ENCODE peak calls at places on chromosomes 7 and 10, in eight cellular contexts. One of them, this sample, is unnamed.

GRCh38 chr7:43085992-43086391 is 26.5 kb upstream of the HECW1 start:
- DNase-seq in A549: no peak
- DNase-seq in HepG2: no peak
- DNase-seq in K562: no peak
- DNase-seq in GM12878: no peak
- DNase-seq in HCT116: no peak
- DNase-seq in H1: no peak
- DNase-seq in endothelial cell of umbilical vein: no peak
- DNase-seq in this sample: no peak

GRCh38 chr10:70115948-70116682 is 16.5 kb downstream of the AIFM2 start:
- DNase-seq in A549: peak
- DNase-seq in HepG2: peak
- DNase-seq in K562: peak
- DNase-seq in GM12878: no peak
- DNase-seq in HCT116: peak
- DNase-seq in H1: peak
- DNase-seq in endothelial cell of umbilical vein: peak
- DNase-seq in this sample: peak

GRCh38 chr10:6530211-6530840 is 49.8 kb downstream of the PRKCQ start:
- DNase-seq in A549: no peak
- DNase-seq in HepG2: no peak
- DNase-seq in K562: no peak
- DNase-seq in GM12878: no peak
- DNase-seq in HCT116: no peak
- DNase-seq in H1: no peak
- DNase-seq in endothelial cell of umbilical vein: no peak
- DNase-seq in this sample: no peak

GRCh38 chr7:142866361-142867096 is 11.7 kb downstream of the EPHB6 start:
- DNase-seq in A549: peak
- DNase-seq in HepG2: peak
- DNase-seq in K562: peak
- DNase-seq in GM12878: no peak
- DNase-seq in HCT116: no peak
- DNase-seq in H1: peak
- DNase-seq in endothelial cell of umbilical vein: peak
- DNase-seq in this sample: no peak

GRCh38 chr7:70719120-70719519 is 412.8 kb upstream of the GALNT17 start:
- DNase-seq in A549: no peak
- DNase-seq in HepG2: no peak
- DNase-seq in K562: no peak
- DNase-seq in GM12878: no peak
- DNase-seq in HCT116: no peak
- DNase-seq in H1: no peak
- DNase-seq in endothelial cell of umbilical vein: no peak
- DNase-seq in this sample: no peak

GRCh38 chr7:13920053-13920697 is 69.3 kb downstream of the ETV1 start:
- DNase-seq in A549: peak
- DNase-seq in HepG2: peak
- DNase-seq in K562: peak
- DNase-seq in GM12878: no peak
- DNase-seq in HCT116: peak
- DNase-seq in H1: no peak
- DNase-seq in endothelial cell of umbilical vein: peak
- DNase-seq in this sample: no peak

GRCh38 chr10:33116293-33116697 is 158.3 kb upstream of the ITGB1 start:
- DNase-seq in A549: no peak
- DNase-seq in HepG2: peak
- DNase-seq in K562: peak
- DNase-seq in GM12878: no peak
- DNase-seq in HCT116: peak
- DNase-seq in H1: peak
- DNase-seq in endothelial cell of umbilical vein: peak
- DNase-seq in this sample: peak

GRCh38 chr10:96043895-96044580 is 655 bp downstream of the CCNJ start:
- DNase-seq in A549: peak
- DNase-seq in HepG2: peak
- DNase-seq in K562: peak
- DNase-seq in GM12878: no peak
- DNase-seq in HCT116: no peak
- DNase-seq in H1: peak
- DNase-seq in endothelial cell of umbilical vein: peak
- DNase-seq in this sample: peak

GRCh38 chr10:133316266-133316665 is 7.6 kb downstream of the ZNF511 start:
- DNase-seq in A549: no peak
- DNase-seq in HepG2: no peak
- DNase-seq in K562: peak
- DNase-seq in GM12878: no peak
- DNase-seq in HCT116: no peak
- DNase-seq in H1: no peak
- DNase-seq in endothelial cell of umbilical vein: no peak
- DNase-seq in this sample: no peak

GRCh38 chr7:76359111-76359986 is 558 bp upstream of the YWHAG start:
- DNase-seq in A549: peak
- DNase-seq in HepG2: peak
- DNase-seq in K562: peak
- DNase-seq in GM12878: peak
- DNase-seq in HCT116: peak
- DNase-seq in H1: peak
- DNase-seq in endothelial cell of umbilical vein: peak
- DNase-seq in this sample: peak

GRCh38 chr7:76356823-76357222 is 2.0 kb downstream of the YWHAG start:
- DNase-seq in A549: no peak
- DNase-seq in HepG2: no peak
- DNase-seq in K562: peak
- DNase-seq in GM12878: no peak
- DNase-seq in HCT116: no peak
- DNase-seq in H1: no peak
- DNase-seq in endothelial cell of umbilical vein: peak
- DNase-seq in this sample: peak

GRCh38 chr7:76357379-76358052 is 1.3 kb downstream of the YWHAG start:
- DNase-seq in A549: no peak
- DNase-seq in HepG2: no peak
- DNase-seq in K562: peak
- DNase-seq in GM12878: no peak
- DNase-seq in HCT116: no peak
- DNase-seq in H1: no peak
- DNase-seq in endothelial cell of umbilical vein: no peak
- DNase-seq in this sample: peak

GRCh38 chr7:76358053-76358477 is 726 bp downstream of the YWHAG start:
- DNase-seq in A549: no peak
- DNase-seq in HepG2: no peak
- DNase-seq in K562: peak
- DNase-seq in GM12878: no peak
- DNase-seq in HCT116: no peak
- DNase-seq in H1: no peak
- DNase-seq in endothelial cell of umbilical vein: peak
- DNase-seq in this sample: peak

DNA sequence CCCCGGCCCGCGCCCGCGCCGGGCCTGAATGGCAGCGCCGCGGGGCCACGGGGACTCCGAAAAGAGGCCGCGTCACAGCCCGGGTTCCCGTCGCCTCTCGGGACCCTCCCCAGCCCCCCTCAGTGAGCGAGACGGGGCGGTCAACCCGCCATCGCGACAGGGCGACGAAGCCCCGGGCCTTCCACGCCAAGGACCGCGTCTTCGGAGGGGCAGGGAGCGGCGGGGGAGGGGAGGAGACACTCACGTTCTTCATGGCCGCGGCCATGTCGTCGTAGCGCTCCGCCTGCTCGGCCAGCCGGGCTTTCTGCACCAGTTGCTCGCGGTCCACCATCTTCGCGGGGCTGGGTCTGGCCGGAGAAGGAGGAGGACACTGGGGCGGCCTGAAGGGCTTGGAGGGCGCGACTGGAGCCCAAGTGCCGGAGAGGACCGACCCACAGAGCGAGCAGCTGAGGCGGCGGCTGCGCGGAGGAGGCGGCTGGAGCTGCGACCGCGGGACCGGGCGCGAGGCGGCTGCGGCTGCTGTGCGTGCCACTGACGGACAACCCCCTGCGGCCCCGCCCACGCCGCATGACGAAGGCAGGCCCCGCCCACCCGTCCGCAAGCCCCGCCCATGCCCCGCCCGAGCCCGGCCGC is at the start of gene YWHAG:
- DNase-seq in A549: no peak
- DNase-seq in HepG2: peak
- DNase-seq in K562: peak
- DNase-seq in GM12878: no peak
- DNase-seq in HCT116: peak
- DNase-seq in H1: peak
- DNase-seq in endothelial cell of umbilical vein: peak
- DNase-seq in this sample: peak
- TF ChIP-seq POLR2A in A549: peak
- TF ChIP-seq POLR2A in HepG2: peak
- TF ChIP-seq POLR2A in K562: peak
- TF ChIP-seq POLR2A in GM12878: peak
- TF ChIP-seq POLR2A in HCT116: peak
- TF ChIP-seq POLR2A in H1: peak
- TF ChIP-seq POLR2A in endothelial cell of umbilical vein: peak
- TF ChIP-seq POLR2A in this sample: peak

GRCh38 chr7:150404785-150405583 is 25.9 kb downstream of the ZNF775 start:
- DNase-seq in A549: peak
- DNase-seq in HepG2: peak
- DNase-seq in K562: peak
- DNase-seq in GM12878: no peak
- DNase-seq in HCT116: peak
- DNase-seq in H1: peak
- DNase-seq in endothelial cell of umbilical vein: peak
- DNase-seq in this sample: peak

GRCh38 chr7:150401861-150402631 is 22.9 kb downstream of the ZNF775 start:
- DNase-seq in A549: no peak
- DNase-seq in HepG2: no peak
- DNase-seq in K562: no peak
- DNase-seq in GM12878: no peak
- DNase-seq in HCT116: no peak
- DNase-seq in H1: no peak
- DNase-seq in endothelial cell of umbilical vein: no peak
- DNase-seq in this sample: no peak

GRCh38 chr7:150404172-150404784 is 25.1 kb downstream of the ZNF775 start:
- DNase-seq in A549: no peak
- DNase-seq in HepG2: no peak
- DNase-seq in K562: peak
- DNase-seq in GM12878: no peak
- DNase-seq in HCT116: no peak
- DNase-seq in H1: no peak
- DNase-seq in endothelial cell of umbilical vein: peak
- DNase-seq in this sample: no peak

GRCh38 chr7:150402671-150403321 is 23.7 kb downstream of the ZNF775 start:
- DNase-seq in A549: no peak
- DNase-seq in HepG2: peak
- DNase-seq in K562: no peak
- DNase-seq in GM12878: no peak
- DNase-seq in HCT116: no peak
- DNase-seq in H1: no peak
- DNase-seq in endothelial cell of umbilical vein: no peak
- DNase-seq in this sample: no peak

DNA sequence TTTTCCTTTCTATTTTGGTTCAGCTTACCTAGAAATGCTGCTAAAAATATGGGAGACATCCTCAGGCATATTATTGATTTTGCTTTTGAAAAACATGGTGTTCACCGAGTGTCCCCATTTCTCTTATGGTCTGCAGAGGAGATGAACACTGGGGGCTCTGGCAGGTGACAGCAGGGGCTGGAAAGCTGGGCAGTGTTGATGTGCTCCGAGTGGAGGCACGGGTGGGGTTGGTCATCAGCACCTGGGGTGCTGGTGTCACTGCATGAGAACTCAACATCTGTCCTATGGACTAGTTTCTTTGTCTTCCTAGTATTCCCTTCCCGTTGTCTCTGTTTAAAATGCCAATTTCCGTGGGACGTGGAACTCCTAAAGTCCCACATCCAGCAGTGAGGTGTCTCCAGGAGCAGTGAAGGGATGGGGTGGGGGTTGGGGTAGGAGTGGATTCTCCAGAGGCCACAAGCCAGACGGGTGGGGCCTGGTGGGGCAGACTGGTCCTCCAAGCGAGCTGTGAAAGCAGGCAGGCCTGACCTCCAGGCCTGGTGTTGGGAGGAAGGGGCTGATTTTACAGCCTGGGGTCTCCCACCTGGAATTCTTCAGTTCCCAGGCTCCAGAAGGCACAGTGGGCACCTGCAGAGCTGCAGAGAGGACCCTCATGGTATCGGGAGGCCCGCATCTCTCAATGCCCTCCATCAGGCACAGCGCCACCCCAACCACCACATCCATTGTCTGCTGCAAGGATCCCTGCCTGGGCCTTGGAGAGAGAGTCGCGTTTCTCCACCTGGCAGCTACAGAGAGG is 24.4 kb downstream of the ZNF775 start:
- DNase-seq in A549: no peak
- DNase-seq in HepG2: no peak
- DNase-seq in K562: peak
- DNase-seq in GM12878: no peak
- DNase-seq in HCT116: no peak
- DNase-seq in H1: no peak
- DNase-seq in endothelial cell of umbilical vein: no peak
- DNase-seq in this sample: no peak
- TF ChIP-seq MAX in A549: no peak
- TF ChIP-seq MAX in HepG2: no peak
- TF ChIP-seq MAX in K562: peak
- TF ChIP-seq MAX in GM12878: no peak
- TF ChIP-seq MAX in HCT116: no peak
- TF ChIP-seq MAX in H1: no peak
- TF ChIP-seq MAX in endothelial cell of umbilical vein: no peak
- TF ChIP-seq MAX in this sample: no peak

DNA sequence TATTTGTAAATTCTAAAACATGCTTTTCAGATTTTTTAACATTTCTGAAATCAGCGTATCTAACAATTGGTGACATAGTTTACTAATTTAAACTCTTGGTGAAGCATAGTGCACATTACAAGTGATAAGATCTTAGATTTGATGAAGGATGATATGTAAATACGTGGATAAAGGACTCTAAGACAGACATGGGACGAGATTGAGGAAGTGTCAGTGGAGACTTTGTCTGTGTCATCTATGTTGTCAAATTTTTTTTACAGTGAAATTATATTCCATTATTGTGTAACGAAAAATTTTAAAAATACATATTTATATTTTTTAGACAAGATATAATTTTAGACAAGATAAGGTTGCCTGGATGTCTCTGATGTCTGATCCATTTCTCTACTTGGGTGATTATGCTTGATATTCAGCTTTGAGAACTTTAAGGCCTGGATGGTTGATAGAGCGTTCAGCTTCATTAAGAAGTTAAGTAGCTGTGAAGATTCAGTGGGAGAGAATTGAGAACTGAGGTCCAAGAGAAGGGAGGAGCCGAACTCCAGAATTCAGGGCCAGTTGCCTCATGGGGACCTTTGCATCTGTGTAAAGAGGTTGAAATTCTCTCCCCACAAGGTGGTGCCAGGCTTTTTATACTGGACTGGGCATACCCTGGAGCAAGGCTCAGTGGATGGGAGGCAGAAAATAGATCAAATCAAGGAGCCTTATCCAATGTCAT is 62.7 kb downstream of the KAT6B start:
- DNase-seq in A549: no peak
- DNase-seq in HepG2: peak
- DNase-seq in K562: no peak
- DNase-seq in GM12878: no peak
- DNase-seq in HCT116: peak
- DNase-seq in H1: no peak
- DNase-seq in endothelial cell of umbilical vein: no peak
- DNase-seq in this sample: peak
- TF ChIP-seq CTCF in A549: peak
- TF ChIP-seq CTCF in HepG2: peak
- TF ChIP-seq CTCF in K562: no peak
- TF ChIP-seq CTCF in GM12878: no peak
- TF ChIP-seq CTCF in HCT116: peak
- TF ChIP-seq CTCF in H1: peak
- TF ChIP-seq CTCF in endothelial cell of umbilical vein: no peak
- TF ChIP-seq CTCF in this sample: no peak

GRCh38 chr7:6340241-6340640 is 67.8 kb upstream of the CYTH3 start:
- DNase-seq in A549: no peak
- DNase-seq in HepG2: no peak
- DNase-seq in K562: no peak
- DNase-seq in GM12878: no peak
- DNase-seq in HCT116: no peak
- DNase-seq in H1: no peak
- DNase-seq in endothelial cell of umbilical vein: no peak
- DNase-seq in this sample: no peak
- TF ChIP-seq POLR2A in A549: no peak
- TF ChIP-seq POLR2A in HepG2: no peak
- TF ChIP-seq POLR2A in K562: no peak
- TF ChIP-seq POLR2A in GM12878: no peak
- TF ChIP-seq POLR2A in HCT116: no peak
- TF ChIP-seq POLR2A in H1: no peak
- TF ChIP-seq POLR2A in endothelial cell of umbilical vein: no peak
- TF ChIP-seq POLR2A in this sample: no peak